ENCODE peak calls at places on chromosomes 13 and 19, in eight cellular contexts. N is SJSA1; Y is Calu3; Z is GM10248; F is fibroblast of mammary gland; O is mesenteric fat pad; J is stimulated activated CD4-positive, alpha-beta T cell treated with anti-CD3 and anti-CD28 coated beads, Interleukin-4, amount 100 ng/mL, for 24 hours; K is A549. Q is an unnamed sample.

GRCh38 chr19:6412111-6412999 is 12.3 kb downstream of the KHSRP start:
- DNase-seq in F (no peak), K (no peak), N (no peak), Y (peak), O (no peak), Z (peak), J (peak), Q (peak)

GRCh38 chr13:104553156-104553555 is 1486.9 kb upstream of the SLC10A2 start:
- DNase-seq in F (no peak), J (no peak), O (no peak), Z (no peak), Y (no peak), N (no peak), K (no peak), Q (peak)

GRCh38 chr19:10537668-10538067 is 6.0 kb upstream of the ATG4D start:
- DNase-seq in O (no peak), N (no peak), J (no peak), Z (no peak), K (no peak), F (no peak), Y (no peak), Q (no peak)

GRCh38 chr19:56083668-56084067 is 37.4 kb downstream of the ZNF787 start:
- DNase-seq in N (no peak), Y (no peak), F (no peak), K (no peak), O (no peak), Z (no peak), J (no peak), Q (no peak)

GRCh38 chr13:111122631-111123030 is 7.5 kb downstream of the ARHGEF7 start:
- DNase-seq in N (no peak), J (no peak), K (no peak), F (no peak), Y (no peak), Z (no peak), O (no peak), Q (no peak)

GRCh38 chr19:48501961-48502719 is 9.5 kb downstream of the LMTK3 start:
- DNase-seq in F (peak), J (peak), K (peak), N (no peak), Z (peak), O (no peak), Y (peak), Q (peak)

GRCh38 chr19:23509686-23510450 is 114.6 kb upstream of the ZNF91 start:
- DNase-seq in F (no peak), Z (no peak), O (no peak), K (no peak), Y (no peak), N (no peak), J (no peak), Q (no peak)

GRCh38 chr19:50649433-50650391 is at the start of gene C19orf81:
- DNase-seq in O (no peak), Z (no peak), N (no peak), J (no peak), K (peak), Y (peak), F (peak), Q (peak)

GRCh38 chr19:2186071-2186846 is 22.5 kb downstream of the DOT1L start:
- DNase-seq in N (peak), K (no peak), Z (no peak), O (no peak), Y (no peak), J (no peak), F (peak), Q (peak)

GRCh38 chr19:33646306-33646705 is 24.6 kb downstream of the CHST8 start:
- DNase-seq in Y (no peak), F (no peak), K (no peak), J (no peak), N (no peak), O (no peak), Z (no peak), Q (no peak)